ENCODE peak calls at places on chromosome 6, in seven cellular contexts. H is progenitor cell of endocrine pancreas; N is cardiac fibroblast; D is NK-92 treated with Interleukin-12 subunit alpha and Interleukin-12 subunit beta, amount 100 ng/mL, for 24 hours; J is transverse colon; C is cardiac muscle cell; I is bronchial epithelial cell. E is an unnamed sample.

GRCh38 chr6:90219168-90219985 is 77.3 kb downstream of the BACH2 start:
- DNase-seq in H (peak), N (peak), D (no peak), J (peak), C (peak), I (peak), E (peak)

GRCh38 chr6:134937426-134937825 is 12.5 kb downstream of the ALDH8A1 start:
- DNase-seq in H (no peak), N (no peak), D (no peak), J (no peak), C (no peak), I (no peak), E (no peak)

GRCh38 chr6:35304299-35304698 is 6.7 kb downstream of the DEF6 start:
- DNase-seq in H (no peak), N (no peak), D (no peak), J (no peak), C (no peak), I (no peak), E (no peak)

GRCh38 chr6:43089467-43089866 is 13.4 kb downstream of the PTK7 start:
- DNase-seq in H (no peak), N (no peak), D (no peak), J (no peak), C (no peak), I (no peak), E (no peak)

GRCh38 chr6:44257007-44257752 is at the start of gene SLC35B2:
- DNase-seq in H (peak), N (peak), D (peak), J (peak), C (peak), I (no peak), E (peak)

GRCh38 chr6:119147101-119148053 is 68.9 kb upstream of the FAM184A start:
- DNase-seq in H (no peak), N (peak), D (peak), J (peak), C (peak), I (peak), E (no peak)

GRCh38 chr6:119034827-119035458 is 43.5 kb downstream of the FAM184A start:
- DNase-seq in H (no peak), N (peak), D (no peak), J (no peak), C (peak), I (no peak), E (no peak)

GRCh38 chr6:122399055-122399347 is 451 bp upstream of the HSF2 start:
- DNase-seq in H (no peak), N (no peak), D (no peak), J (no peak), C (no peak), I (no peak), E (no peak)

GRCh38 chr6:12637960-12638641 is 78.5 kb upstream of the PHACTR1 start:
- DNase-seq in H (peak), N (peak), D (peak), J (peak), C (peak), I (peak), E (peak)

GRCh38 chr6:33710296-33711121 is 991 bp downstream of the UQCC2 start:
- DNase-seq in H (no peak), N (no peak), D (no peak), J (no peak), C (no peak), I (no peak), E (no peak)

GRCh38 chr6:54194067-54194466 is 82.8 kb downstream of the MLIP start:
- DNase-seq in H (no peak), N (peak), D (no peak), J (no peak), C (peak), I (peak), E (no peak)

GRCh38 chr6:100217225-100217624 is 223.2 kb upstream of the MCHR2 start:
- DNase-seq in H (no peak), N (no peak), D (no peak), J (no peak), C (no peak), I (no peak), E (no peak)

GRCh38 chr6:39530201-39530759 is 194.9 kb downstream of the KIF6 start:
- DNase-seq in H (no peak), N (peak), D (peak), J (peak), C (peak), I (peak), E (no peak)

GRCh38 chr6:105641507-105641906 is 238.6 kb upstream of the PREP start:
- DNase-seq in H (no peak), N (no peak), D (no peak), J (no peak), C (no peak), I (no peak), E (no peak)

GRCh38 chr6:44073612-44074382 is 53.5 kb downstream of the MRPL14 start:
- DNase-seq in H (no peak), N (no peak), D (no peak), J (no peak), C (no peak), I (no peak), E (no peak)

GRCh38 chr6:6766230-6766905 is 177.8 kb downstream of the LY86 start:
- DNase-seq in H (no peak), N (no peak), D (no peak), J (no peak), C (no peak), I (no peak), E (peak)

GRCh38 chr6:2950713-2951112 is 20.7 kb downstream of the SERPINB6 start:
- DNase-seq in H (no peak), N (no peak), D (no peak), J (no peak), C (no peak), I (peak), E (no peak)

GRCh38 chr6:74851598-74851997 is 354.3 kb downstream of the COL12A1 start:
- DNase-seq in H (no peak), N (peak), D (no peak), J (no peak), C (peak), I (no peak), E (no peak)

GRCh38 chr6:2960935-2961334 is 10.4 kb downstream of the SERPINB6 start:
- DNase-seq in H (no peak), N (no peak), D (no peak), J (no peak), C (no peak), I (no peak), E (no peak)

GRCh38 chr6:49653942-49654341 is 17.3 kb upstream of the RHAG start:
- DNase-seq in H (no peak), N (no peak), D (no peak), J (no peak), C (no peak), I (no peak), E (no peak)

GRCh38 chr6:156359912-156360311 is 417.3 kb upstream of the ARID1B start:
- DNase-seq in H (no peak), N (no peak), D (no peak), J (no peak), C (no peak), I (no peak), E (no peak)

GRCh38 chr6:112027942-112028674 is 25.8 kb upstream of the CCN6 start:
- DNase-seq in H (no peak), N (peak), D (peak), J (no peak), C (peak), I (peak), E (no peak)

GRCh38 chr6:36595168-36595818 is 1.1 kb downstream of the SRSF3 start:
- DNase-seq in H (no peak), N (peak), D (no peak), J (no peak), C (peak), I (peak), E (peak)

GRCh38 chr6:108464506-108465084 is 96.1 kb upstream of the FOXO3 start:
- DNase-seq in H (no peak), N (no peak), D (no peak), J (no peak), C (peak), I (no peak), E (no peak)

GRCh38 chr6:152543519-152543918 is 93.6 kb downstream of the SYNE1 start:
- DNase-seq in H (no peak), N (no peak), D (no peak), J (no peak), C (no peak), I (no peak), E (no peak)

GRCh38 chr6:167840160-167840525 is 13.4 kb downstream of the AFDN start:
- DNase-seq in H (no peak), N (no peak), D (no peak), J (no peak), C (no peak), I (no peak), E (no peak)

GRCh38 chr6:141486942-141487341 is 645.8 kb upstream of the GJE1 start:
- DNase-seq in H (no peak), N (no peak), D (no peak), J (no peak), C (no peak), I (no peak), E (no peak)

GRCh38 chr6:68082086-68082485 is 553.0 kb upstream of the ADGRB3 start:
- DNase-seq in H (no peak), N (no peak), D (no peak), J (no peak), C (no peak), I (no peak), E (no peak)

GRCh38 chr6:82078286-82078908 is 169.1 kb downstream of the IBTK start:
- DNase-seq in H (no peak), N (no peak), D (no peak), J (no peak), C (no peak), I (no peak), E (no peak)

GRCh38 chr6:142728367-142728766 is 216.6 kb downstream of the HIVEP2 start:
- DNase-seq in H (no peak), N (no peak), D (no peak), J (peak), C (peak), I (peak), E (no peak)

GRCh38 chr6:98669371-98669770 is 165.0 kb upstream of the POU3F2 start:
- DNase-seq in H (no peak), N (no peak), D (no peak), J (no peak), C (no peak), I (no peak), E (no peak)